ENCODE peak calls at places on chromosomes 5 and 9, in five cellular contexts. V is CD4-positive, alpha-beta T cell; I is EL; D is fibroblast of the aortic adventitia; S is RWPE1. H is an unnamed sample.

GRCh38 chr5:14664270-14665109 is at the start of gene OTULIN:
- DNase-seq in V (peak), D (peak), S (peak), I (peak), H (peak)

GRCh38 chr5:83375049-83375710 is 96.4 kb upstream of the VCAN start:
- DNase-seq in S (no peak), I (peak), D (peak), V (no peak), H (no peak)

GRCh38 chr5:68961762-68962161 is 132.1 kb upstream of the SLC30A5 start:
- DNase-seq in S (no peak), D (no peak), I (no peak), V (no peak), H (no peak)

GRCh38 chr9:104860280-104860679 is 67.7 kb downstream of the ABCA1 start:
- DNase-seq in I (no peak), V (no peak), S (no peak), D (peak), H (peak)

GRCh38 chr5:108367679-108368334 is 14.1 kb downstream of the FBXL17 start:
- DNase-seq in D (no peak), I (no peak), S (peak), V (no peak), H (no peak)

GRCh38 chr9:110543631-110544051 is 35.9 kb downstream of the SVEP1 start:
- DNase-seq in V (no peak), S (no peak), I (no peak), D (peak), H (no peak)

GRCh38 chr9:31519011-31519410 is 865.4 kb upstream of the ACO1 start:
- DNase-seq in V (no peak), S (no peak), I (no peak), D (no peak), H (peak)

GRCh38 chr5:3602713-3603502 is 7.3 kb downstream of the IRX1 start:
- DNase-seq in D (no peak), S (peak), I (no peak), V (no peak), H (peak)

GRCh38 chr5:145984072-145984471 is 47.7 kb downstream of the SH3RF2 start:
- DNase-seq in I (no peak), S (no peak), D (no peak), V (no peak), H (no peak)

GRCh38 chr5:176822426-176823075 is 12.2 kb downstream of the UNC5A start:
- DNase-seq in I (no peak), D (no peak), S (no peak), V (no peak), H (no peak)

GRCh38 chr5:56306433-56307150 is 73.5 kb upstream of the ANKRD55 start:
- DNase-seq in S (no peak), V (no peak), I (no peak), D (no peak), H (no peak)

GRCh38 chr9:128192601-128193371 is 1.4 kb upstream of the CIZ1 start:
- DNase-seq in S (peak), I (peak), V (no peak), D (peak), H (peak)

GRCh38 chr9:16652511-16653101 is 217.9 kb downstream of the BNC2 start:
- DNase-seq in I (no peak), V (no peak), S (no peak), D (peak), H (no peak)

GRCh38 chr5:132830436-132831094 is at the start of gene SHROOM1:
- DNase-seq in D (peak), S (peak), V (no peak), I (peak), H (peak)